ENCODE peak calls at places on chromosome 18, in six cellular contexts. N is sigmoid colon, P is breast epithelium, F is HCT116, C is testis, Z is IMR-90. V is an unnamed sample.

GRCh38 chr18:46767217-46767616 is 10.4 kb upstream of the ST8SIA5 start:
- DNase-seq in N (no peak), P (no peak), F (no peak), C (no peak), Z (no peak), V (no peak)

GRCh38 chr18:13611058-13611615 is 115.2 kb downstream of the FAM210A start:
- DNase-seq in N (peak), P (no peak), F (no peak), C (peak), Z (peak), V (no peak)

GRCh38 chr18:26540041-26540628 is 8.2 kb downstream of the KCTD1 start:
- DNase-seq in N (no peak), P (no peak), F (no peak), C (no peak), Z (no peak), V (no peak)

GRCh38 chr18:56255381-56255780 is 383.0 kb downstream of the TXNL1 start:
- DNase-seq in N (no peak), P (no peak), F (no peak), C (no peak), Z (peak), V (no peak)

GRCh38 chr18:31685097-31686082 is 1.0 kb upstream of the B4GALT6 start:
- DNase-seq in N (peak), P (peak), F (peak), C (peak), Z (peak), V (peak)

GRCh38 chr18:12271376-12272235 is 17.4 kb downstream of the CIDEA start:
- DNase-seq in N (peak), P (peak), F (peak), C (peak), Z (peak), V (peak)

GRCh38 chr18:68772268-68772667 is 25.6 kb upstream of the CCDC102B start:
- DNase-seq in N (no peak), P (no peak), F (no peak), C (no peak), Z (no peak), V (no peak)

GRCh38 chr18:68778280-68778875 is 19.5 kb upstream of the CCDC102B start:
- DNase-seq in N (no peak), P (no peak), F (no peak), C (no peak), Z (peak), V (no peak)

GRCh38 chr18:28147674-28148171 is 29.2 kb downstream of the CDH2 start:
- DNase-seq in N (no peak), P (no peak), F (no peak), C (no peak), Z (peak), V (no peak)

GRCh38 chr18:57930476-57930875 is 113.5 kb upstream of the NEDD4L start:
- DNase-seq in N (no peak), P (no peak), F (no peak), C (no peak), Z (no peak), V (no peak)

GRCh38 chr18:79903071-79903635 is 48.3 kb downstream of the SLC66A2 start:
- DNase-seq in N (peak), P (no peak), F (no peak), C (no peak), Z (no peak), V (no peak)

GRCh38 chr18:6284761-6285160 is 129.9 kb downstream of the L3MBTL4 start:
- DNase-seq in N (no peak), P (no peak), F (no peak), C (no peak), Z (no peak), V (no peak)

GRCh38 chr18:58144671-58145285 is 100.8 kb downstream of the NEDD4L start:
- DNase-seq in N (no peak), P (no peak), F (no peak), C (no peak), Z (no peak), V (no peak)

GRCh38 chr18:66395671-66396218 is 208.1 kb downstream of the CDH19 start:
- DNase-seq in N (no peak), P (no peak), F (no peak), C (peak), Z (no peak), V (no peak)

GRCh38 chr18:773980-774624 is 37.9 kb downstream of the YES1 start:
- DNase-seq in N (no peak), P (no peak), F (no peak), C (no peak), Z (no peak), V (no peak)

GRCh38 chr18:49725809-49726514 is 87.4 kb downstream of the ACAA2 start:
- DNase-seq in N (peak), P (no peak), F (peak), C (peak), Z (peak), V (peak)

GRCh38 chr18:49726564-49726963 is 86.8 kb downstream of the ACAA2 start:
- DNase-seq in N (no peak), P (no peak), F (no peak), C (no peak), Z (peak), V (no peak)

GRCh38 chr18:49721981-49722380 is 91.4 kb downstream of the ACAA2 start:
- DNase-seq in N (no peak), P (no peak), F (no peak), C (no peak), Z (no peak), V (no peak)

GRCh38 chr18:49722472-49722871 is 90.9 kb downstream of the ACAA2 start:
- DNase-seq in N (no peak), P (no peak), F (no peak), C (no peak), Z (no peak), V (no peak)

DNA sequence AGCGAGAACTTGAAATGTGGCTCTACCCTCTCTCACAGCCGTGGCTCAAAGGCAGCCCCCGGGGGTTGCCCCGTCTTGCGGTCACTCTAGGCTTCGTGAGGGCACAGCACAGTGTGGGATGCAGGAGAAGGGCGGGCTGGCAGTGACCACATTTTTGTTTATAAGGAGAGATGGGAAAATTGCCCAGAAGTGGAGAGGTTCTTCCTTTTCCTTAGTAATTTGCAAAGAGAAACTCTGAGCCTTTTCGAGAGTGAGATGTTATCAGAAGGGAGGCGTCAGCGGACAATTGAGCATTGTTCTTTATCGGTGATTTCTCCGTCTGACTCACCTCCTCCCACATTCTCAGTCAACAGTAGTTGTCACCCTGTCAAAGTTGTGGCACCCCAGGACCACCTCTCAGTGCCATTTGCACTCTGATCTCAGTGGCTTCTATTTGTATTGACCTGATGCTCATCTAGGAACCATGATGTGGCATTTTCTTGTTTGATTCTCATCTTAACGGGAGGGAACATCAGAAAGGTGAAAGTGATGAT is 89.6 kb downstream of the ACAA2 start:
- DNase-seq in N (no peak), P (no peak), F (peak), C (peak), Z (peak), V (peak)
- TF ChIP-seq POLR2A in N (no peak), P (no peak), F (no peak), C (no peak), Z (no peak), V (no peak)

GRCh38 chr18:21242141-21243040 is at the start of gene GREB1L:
- DNase-seq in N (no peak), P (no peak), F (peak), C (peak), Z (no peak), V (peak)
- TF ChIP-seq POLR2A in N (no peak), P (no peak), F (peak), C (no peak), Z (no peak), V (peak)

DNA sequence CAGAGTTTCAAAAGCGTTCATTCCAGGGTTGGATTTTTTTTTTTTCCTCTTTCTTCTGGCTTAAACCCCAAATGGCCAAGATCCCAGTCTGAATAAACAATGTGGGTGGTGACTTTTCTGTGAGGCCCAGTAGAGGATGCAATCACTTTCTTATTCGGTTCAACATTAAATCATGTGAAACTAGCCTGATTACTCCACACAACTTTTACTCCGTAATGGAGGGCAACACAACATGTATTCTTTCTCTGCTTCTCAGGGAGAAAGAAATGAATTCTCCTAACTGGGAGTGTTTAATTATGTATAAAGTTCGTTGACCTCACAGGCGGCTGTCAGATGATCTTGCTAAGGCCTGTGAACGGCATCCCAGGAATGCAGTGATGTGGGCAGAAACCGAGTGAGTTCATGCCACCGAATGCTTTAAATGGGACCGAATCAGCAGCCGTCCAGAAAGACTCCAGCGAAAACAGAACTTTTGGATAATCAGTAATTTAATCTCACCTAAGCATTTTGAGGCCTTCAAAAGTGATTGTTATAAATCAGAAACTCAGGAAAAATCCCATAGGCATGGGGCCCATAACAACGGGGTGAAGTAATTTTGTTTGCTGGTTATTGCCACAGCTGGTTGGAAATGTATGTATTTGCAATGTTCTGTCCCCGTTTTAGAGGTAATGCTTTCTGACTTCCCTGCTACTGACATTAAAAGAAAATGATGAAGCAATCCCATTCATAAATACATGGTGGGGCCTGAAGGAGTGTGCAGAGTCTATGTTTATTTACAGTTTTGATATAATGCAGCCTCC is 81.5 kb downstream of the BCL2 start:
- DNase-seq in N (no peak), P (no peak), F (peak), C (peak), Z (peak), V (peak)
- TF ChIP-seq POLR2A in N (no peak), P (no peak), F (no peak), C (no peak), Z (no peak), V (no peak)

GRCh38 chr18:54129448-54130134 is 94.9 kb downstream of the MBD2 start:
- DNase-seq in N (no peak), P (no peak), F (no peak), C (no peak), Z (no peak), V (no peak)
- TF ChIP-seq POLR2A in N (no peak), P (no peak), F (no peak), C (no peak), Z (no peak), V (no peak)

DNA sequence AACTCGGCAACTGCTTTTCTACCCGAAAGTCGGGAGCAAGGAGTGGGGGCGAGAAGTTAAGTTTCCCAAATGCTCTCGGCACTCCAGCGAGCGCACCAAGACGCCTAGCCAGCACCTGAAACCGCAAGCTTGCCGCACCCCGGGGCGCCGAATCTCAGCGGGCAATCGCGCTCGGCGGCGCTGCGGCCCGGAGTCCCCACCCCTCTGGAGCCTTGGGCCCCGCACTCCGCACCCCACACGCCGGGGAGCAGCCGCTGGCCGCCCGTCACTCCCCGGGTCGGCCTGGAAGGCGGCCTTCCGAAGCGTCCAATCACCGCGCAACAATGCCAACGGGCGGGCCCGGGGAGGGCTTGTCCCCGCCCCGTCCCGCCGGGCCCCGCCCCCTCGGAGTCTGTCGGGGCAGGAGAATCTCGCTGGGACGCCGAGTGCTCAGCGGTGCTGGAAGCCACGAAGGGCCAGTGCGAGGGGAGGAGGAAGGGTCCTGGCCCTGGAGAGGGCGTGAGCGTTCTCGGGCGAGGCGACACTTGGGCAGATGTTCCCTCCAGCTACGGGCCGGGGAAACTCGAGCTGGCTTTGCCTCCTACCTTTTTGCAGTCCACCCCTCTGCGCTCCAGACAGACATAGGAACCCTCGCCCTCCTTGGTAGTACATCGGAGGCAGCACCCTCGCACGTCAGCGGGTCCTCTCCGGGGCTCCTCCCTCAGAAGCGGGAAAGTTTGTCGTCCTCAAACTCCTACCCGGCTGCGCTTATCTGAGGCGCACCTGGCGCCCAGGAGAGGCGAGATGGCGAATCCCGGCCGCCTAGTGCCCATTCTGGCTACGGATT is 1.1 kb upstream of the ZBTB7C start:
- DNase-seq in N (peak), P (peak), F (peak), C (peak), Z (peak), V (peak)
- TF ChIP-seq POLR2A in N (no peak), P (no peak), F (no peak), C (no peak), Z (no peak), V (no peak)

V was measured in H54.